ENCODE peak calls at places on chromosomes 13 and 19, in seven cellular contexts. T is mesendoderm, W is stomach, D is fibroblast of lung, I is tibial nerve, O is prostate gland, S is tibial artery. E is an unnamed sample.

GRCh38 chr19:31092189-31092753 is 257.0 kb downstream of the TSHZ3 start:
- DNase-seq in T (no peak), W (no peak), D (no peak), I (no peak), O (no peak), S (peak; percentile 20), E (no peak)

GRCh38 chr13:21606251-21606650 is 2.3 kb upstream of the MICU2 start:
- DNase-seq in T (no peak), W (no peak), D (no peak), I (no peak), O (no peak), S (no peak), E (no peak)

GRCh38 chr13:108154421-108154858 is 60.9 kb downstream of the LIG4 start:
- DNase-seq in T (peak; percentile 73), W (peak; percentile 64), D (no peak), I (no peak), O (no peak), S (no peak), E (no peak)

GRCh38 chr13:98888890-98889279 is 89.0 kb downstream of the DOCK9 start:
- DNase-seq in T (no peak), W (no peak), D (no peak), I (no peak), O (no peak), S (no peak), E (no peak)

GRCh38 chr13:30133976-30134375 is 173.4 kb downstream of the KATNAL1 start:
- DNase-seq in T (no peak), W (no peak), D (peak; percentile 14), I (no peak), O (no peak), S (no peak), E (no peak)

GRCh38 chr19:44050740-44051653 is 839 bp upstream of the ZNF223 start:
- DNase-seq in T (no peak), W (peak; percentile 28), D (no peak), I (no peak), O (no peak), S (no peak), E (peak; percentile 67)

GRCh38 chr13:89465366-89465765 is 1794.2 kb downstream of the SLITRK5 start:
- DNase-seq in T (no peak), W (no peak), D (peak; percentile 51), I (no peak), O (no peak), S (no peak), E (peak; percentile 87)

GRCh38 chr13:48221301-48222190 is 11.5 kb upstream of the ITM2B start:
- DNase-seq in T (no peak), W (no peak), D (no peak), I (peak; percentile 52), O (peak; percentile 33), S (peak; percentile 48), E (no peak)

GRCh38 chr19:47296036-47296435 is 13.6 kb upstream of the C5AR1 start:
- DNase-seq in T (peak; percentile 97), W (peak; percentile 81), D (peak; percentile 80), I (peak; percentile 99), O (peak; percentile 75), S (peak; percentile 81), E (peak; percentile 52)

GRCh38 chr13:51922771-51923480 is 61.2 kb downstream of the CCDC70 start:
- DNase-seq in T (no peak), W (no peak), D (no peak), I (no peak), O (no peak), S (no peak), E (no peak)

GRCh38 chr13:65907656-65908441 is 1322.3 kb downstream of the PCDH9 start:
- DNase-seq in T (peak; percentile 8), W (no peak), D (no peak), I (no peak), O (no peak), S (no peak), E (no peak)
- H3K27ac ChIP-seq in T (no peak overlapping the region), W (no peak overlapping the region), D (no peak overlapping the region), I (no peak overlapping the region), O (no peak overlapping the region), S (no peak overlapping the region), E (no peak overlapping the region)

GRCh38 chr13:112968380-112968909 is 569 bp upstream of the MCF2L start:
- DNase-seq in T (peak; percentile 25), W (peak; percentile 79), D (no peak), I (no peak), O (peak; percentile 66), S (no peak), E (no peak)

GRCh38 chr13:112966776-112967175 is 2.2 kb upstream of the MCF2L start:
- DNase-seq in T (no peak), W (no peak), D (no peak), I (no peak), O (no peak), S (no peak), E (no peak)

GRCh38 chr13:112968910-112969691 is at the start of gene MCF2L:
- DNase-seq in T (peak; percentile 74), W (peak; percentile 56), D (peak; percentile 42), I (no peak), O (peak; percentile 40), S (no peak), E (no peak)

GRCh38 chr13:112969692-112970338 is 801 bp downstream of the MCF2L start:
- DNase-seq in T (no peak), W (no peak), D (no peak), I (no peak), O (no peak), S (no peak), E (no peak)

GRCh38 chr13:112967666-112968379 is 1.2 kb upstream of the MCF2L start:
- DNase-seq in T (no peak), W (no peak), D (no peak), I (no peak), O (no peak), S (no peak), E (no peak)
- H3K27me3 ChIP-seq in T (no peaks in the 10 kb centered on the region), W (peaks cover 10% of the 10 kb centered on the region), D (peaks cover 33% of the 10 kb centered on the region), I (no peaks in the 10 kb centered on the region), O (no peaks in the 10 kb centered on the region), S (no peaks in the 10 kb centered on the region), E (peaks cover 61% of the 10 kb centered on the region)

GRCh38 chr19:40422428-40423226 is 3.2 kb downstream of the SERTAD1 start:
- DNase-seq in T (no peak), W (no peak), D (no peak), I (no peak), O (no peak), S (no peak), E (no peak)

GRCh38 chr19:40420451-40420765 is 5.4 kb downstream of the SERTAD1 start:
- DNase-seq in T (no peak), W (no peak), D (no peak), I (no peak), O (no peak), S (no peak), E (no peak)

GRCh38 chr19:40419780-40420179 is 6.0 kb downstream of the SERTAD1 start:
- DNase-seq in T (no peak), W (no peak), D (no peak), I (no peak), O (no peak), S (no peak), E (no peak)

GRCh38 chr19:40421468-40421778 is 4.4 kb downstream of the SERTAD1 start:
- DNase-seq in T (no peak), W (no peak), D (no peak), I (no peak), O (no peak), S (no peak), E (no peak)

DNA sequence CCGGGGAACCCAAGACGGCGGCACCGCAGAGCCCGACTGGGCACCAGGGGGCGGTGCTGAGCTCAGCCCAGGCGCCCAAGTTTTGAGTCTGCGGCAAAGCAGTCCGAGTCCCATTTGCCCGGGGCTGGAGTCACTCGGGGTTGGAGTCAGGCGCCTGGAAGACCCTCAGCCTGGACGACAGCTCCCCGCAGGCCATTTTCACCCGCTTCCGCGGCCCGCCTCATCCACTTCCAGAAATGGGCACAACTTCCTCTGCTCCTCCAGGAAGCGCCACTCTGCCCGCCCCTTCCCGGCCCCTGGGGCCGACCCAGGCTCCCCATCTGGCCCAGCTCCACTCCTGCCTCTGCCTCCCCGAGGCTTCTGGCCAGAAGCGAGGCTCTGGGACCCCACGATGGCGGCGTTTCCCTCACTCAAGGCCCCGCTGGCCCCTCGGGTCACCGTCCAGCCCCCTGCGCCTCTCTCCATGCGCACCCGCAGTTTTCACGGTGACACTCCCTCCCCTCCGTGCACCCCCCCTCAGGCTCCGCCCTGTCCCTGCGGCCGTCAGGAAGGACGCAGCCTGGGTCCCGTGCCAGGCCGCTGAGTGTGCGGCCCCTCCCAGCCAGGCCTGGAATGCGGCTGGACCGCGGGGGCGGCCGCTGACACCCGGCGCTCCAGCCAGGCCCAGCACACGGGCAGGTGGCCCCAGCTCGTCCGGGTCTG is 4.9 kb downstream of the SERTAD1 start:
- DNase-seq in T (peak; percentile 93), W (peak; percentile 95), D (peak; percentile 92), I (peak; percentile 89), O (peak; percentile 93), S (peak; percentile 92), E (peak; percentile 77)
- H3K4me1 ChIP-seq in T (no peaks in the 10 kb centered on the region), W (peaks cover 46% of the 10 kb centered on the region), D (peaks cover 12% of the 10 kb centered on the region), I (peaks cover 26% of the 10 kb centered on the region), O (peaks cover 4% of the 10 kb centered on the region), S (no peaks in the 10 kb centered on the region), E (peaks cover 10% of the 10 kb centered on the region)

GRCh38 chr19:49637865-49638350 is 2.0 kb downstream of the RRAS start:
- DNase-seq in T (peak; percentile 70), W (peak; percentile 85), D (peak; percentile 75), I (peak; percentile 86), O (peak; percentile 82), S (peak; percentile 94), E (peak; percentile 34)
- H3K27ac ChIP-seq in T (no peak overlapping the region), W (peak overlapping the region; percentile 100), D (peak overlapping the region; percentile 75), I (peak overlapping the region; percentile 99), O (peak overlapping the region; percentile 98), S (peak overlapping the region; percentile 97), E (peak overlapping the region; percentile 29)

GRCh38 chr19:35560677-35561076 is 2.8 kb downstream of the ATP4A start:
- DNase-seq in T (no peak), W (no peak), D (no peak), I (no peak), O (no peak), S (no peak), E (no peak)

GRCh38 chr19:35559781-35560180 is 3.7 kb downstream of the ATP4A start:
- DNase-seq in T (no peak), W (no peak), D (no peak), I (no peak), O (no peak), S (no peak), E (no peak)

GRCh38 chr19:35558400-35559280 is 4.8 kb downstream of the ATP4A start:
- DNase-seq in T (no peak), W (no peak), D (no peak), I (no peak), O (no peak), S (peak; percentile 6), E (no peak)

GRCh38 chr19:35560271-35560670 is 3.2 kb downstream of the ATP4A start:
- DNase-seq in T (no peak), W (no peak), D (no peak), I (no peak), O (no peak), S (no peak), E (no peak)

GRCh38 chr19:35559281-35559659 is 4.2 kb downstream of the ATP4A start:
- DNase-seq in T (no peak), W (no peak), D (no peak), I (no peak), O (no peak), S (no peak), E (no peak)
- H3K27me3 ChIP-seq in T (no peaks in the 10 kb centered on the region), W (peaks cover 44% of the 10 kb centered on the region), D (peaks cover 23% of the 10 kb centered on the region), I (no peaks in the 10 kb centered on the region), O (peaks cover 8% of the 10 kb centered on the region), S (no peaks in the 10 kb centered on the region), E (peaks cover 19% of the 10 kb centered on the region)

E was measured in foreskin keratinocyte.